ENCODE peak calls at places on chromosomes 11 and 22, in ten cellular contexts. F is activated gamma-delta T cell treated with Interleukin-2 at 50 U/mL for 16 hours; D is activated CD4-positive, alpha-beta memory T cell treated with anti-CD3 and anti-CD28 coated beads for 36 hours; U is cardiac fibroblast; O is nucleus accumbens; M is activated T-cell treated with anti-CD3 and anti-CD28 coated beads for 1 hour; N is NCI-H1436; G is activated T-helper 1 cell treated with anti-CD3 and anti-CD28 coated beads, Interleukin-12 subunit alpha, Interleukin-12 subunit beta, Interleukin-2, Interleukin-4 antibody, amounts not matched to agents 30 ng/mL and 10 ng/mL and 1 ng/mL, durations not matched to agents 14 hours and 24 hours and 36 hours; J is HT-29; C is NCI-H524. A is an unnamed sample.

GRCh38 chr11:10632483-10632882 is 61.1 kb downstream of the IRAG1 start:
- DNase-seq in C (no peak), G (no peak), U (no peak), F (no peak), M (no peak), N (no peak), J (no peak), O (no peak), D (peak; percentile 39), A (no peak)

GRCh38 chr11:68914761-68915160 is 11.1 kb downstream of the IGHMBP2 start:
- DNase-seq in F (no peak), U (no peak), G (no peak), M (no peak), O (no peak), J (no peak), D (no peak), N (no peak), C (no peak), A (no peak)

GRCh38 chr22:50425179-50425916 is 49.5 kb downstream of the SBF1 start:
- DNase-seq in O (no peak), F (no peak), D (no peak), J (no peak), M (no peak), G (no peak), C (no peak), N (no peak), U (no peak), A (no peak)

GRCh38 chr11:48093323-48093722 is 113.0 kb downstream of the PTPRJ start:
- DNase-seq in G (no peak), J (no peak), U (no peak), M (no peak), D (no peak), N (no peak), O (no peak), F (no peak), C (no peak), A (no peak)

GRCh38 chr11:7617032-7617431 is 56.3 kb downstream of the CYB5R2 start:
- DNase-seq in M (no peak), C (no peak), F (no peak), G (no peak), U (no peak), D (no peak), O (no peak), N (no peak), J (no peak), A (no peak)

GRCh38 chr11:31711137-31711536 is 100.0 kb downstream of the PAX6 start:
- DNase-seq in D (no peak), M (no peak), U (no peak), F (no peak), G (no peak), O (no peak), J (peak; percentile 46), C (no peak), N (no peak), A (no peak)

GRCh38 chr11:30245621-30246020 is 14.8 kb downstream of the FSHB start:
- DNase-seq in O (no peak), C (no peak), D (no peak), F (no peak), G (no peak), M (no peak), N (no peak), U (no peak), J (no peak), A (no peak)

GRCh38 chr11:111983187-111983986 is 41.8 kb upstream of the DLAT start:
- DNase-seq in D (no peak), U (no peak), C (no peak), F (no peak), M (no peak), J (peak; percentile 86), N (no peak), O (peak; percentile 67), G (no peak), A (no peak)

GRCh38 chr11:61075891-61076290 is 26.4 kb upstream of the CD5 start:
- DNase-seq in N (no peak), F (no peak), C (no peak), U (peak; percentile 39), J (no peak), D (peak; percentile 32), G (no peak), O (no peak), M (no peak), A (no peak)

GRCh38 chr22:49011379-49011768 is 816.3 kb downstream of the BRD1 start:
- DNase-seq in C (no peak), D (no peak), F (no peak), O (no peak), M (no peak), N (no peak), G (no peak), U (no peak), J (no peak), A (no peak)

GRCh38 chr11:105910095-105910715 is 111.8 kb downstream of the MSANTD4 start:
- DNase-seq in F (no peak), J (no peak), O (no peak), G (no peak), D (no peak), M (no peak), N (no peak), U (peak; percentile 34), C (no peak), A (no peak)

GRCh38 chr22:43191831-43192230 is 4.9 kb upstream of the TTLL12 start:
- DNase-seq in O (no peak), J (no peak), M (no peak), D (no peak), U (no peak), F (no peak), N (no peak), C (no peak), G (no peak), A (no peak)

GRCh38 chr11:32090774-32091370 is at the start of gene RCN1:
- DNase-seq in D (peak; percentile 50), F (peak; percentile 14), G (peak; percentile 30), O (peak; percentile 58), M (peak; percentile 5), C (peak; percentile 65), U (peak; percentile 67), N (peak; percentile 62), J (peak; percentile 53), A (peak; percentile 57)

GRCh38 chr22:18103527-18104269 is 6.9 kb upstream of the TUBA8 start:
- DNase-seq in O (no peak), N (no peak), G (no peak), F (no peak), M (no peak), J (no peak), U (no peak), C (no peak), D (peak; percentile 43), A (no peak)

GRCh38 chr11:78654866-78655265 is 80.2 kb upstream of the NARS2 start:
- DNase-seq in N (no peak), D (no peak), C (no peak), J (no peak), G (no peak), O (no peak), M (no peak), F (no peak), U (no peak), A (no peak)

GRCh38 chr11:67303132-67303988 is at the start of gene SSH3:
- DNase-seq in J (peak; percentile 97), C (no peak), M (no peak), F (peak; percentile 41), N (peak; percentile 18), D (peak; percentile 62), G (no peak), O (peak; percentile 56), U (peak; percentile 50), A (peak; percentile 55)

A was measured in stimulated activated naive CD8-positive, alpha-beta T cell treated with anti-CD3 and anti-CD28 coated beads, Interleukin-15, amount 100 ng/mL, for 72 hours.